ENCODE peak calls at places on chromosome 1, in five cellular contexts. J, T, U, Y and O are unnamed samples.

GRCh38 chr1:192945417-192946130 is 113.6 kb downstream of the UCHL5 start:
- DNase-seq in J (no peak), T (no peak), U (no peak), Y (no peak), O (no peak)

GRCh38 chr1:173507205-173507846 is 30.2 kb downstream of the PRDX6 start:
- DNase-seq in J (peak), T (peak), U (no peak), Y (no peak), O (peak)

GRCh38 chr1:52237430-52237829 is 95.5 kb downstream of the ZFYVE9 start:
- DNase-seq in J (peak), T (peak), U (no peak), Y (no peak), O (peak)

GRCh38 chr1:160114085-160114484 is 1.5 kb upstream of the ATP1A2 start:
- DNase-seq in J (no peak), T (no peak), U (no peak), Y (no peak), O (no peak)

GRCh38 chr1:234772345-234773147 is 162.6 kb upstream of the IRF2BP2 start:
- DNase-seq in J (peak), T (peak), U (peak), Y (no peak), O (peak)

GRCh38 chr1:15799004-15799867 is 8.2 kb downstream of the UQCRHL start:
- DNase-seq in J (peak), T (peak), U (peak), Y (peak), O (peak)

GRCh38 chr1:212482006-212482351 is 49.3 kb downstream of the NENF start:
- DNase-seq in J (no peak), T (no peak), U (peak), Y (no peak), O (no peak)

GRCh38 chr1:3161130-3161840 is 92.3 kb downstream of the PRDM16 start:
- DNase-seq in J (no peak), T (no peak), U (no peak), Y (no peak), O (no peak)

GRCh38 chr1:201346337-201346939 is 31.0 kb downstream of the TNNT2 start:
- DNase-seq in J (peak), T (peak), U (peak), Y (no peak), O (peak)

DNA sequence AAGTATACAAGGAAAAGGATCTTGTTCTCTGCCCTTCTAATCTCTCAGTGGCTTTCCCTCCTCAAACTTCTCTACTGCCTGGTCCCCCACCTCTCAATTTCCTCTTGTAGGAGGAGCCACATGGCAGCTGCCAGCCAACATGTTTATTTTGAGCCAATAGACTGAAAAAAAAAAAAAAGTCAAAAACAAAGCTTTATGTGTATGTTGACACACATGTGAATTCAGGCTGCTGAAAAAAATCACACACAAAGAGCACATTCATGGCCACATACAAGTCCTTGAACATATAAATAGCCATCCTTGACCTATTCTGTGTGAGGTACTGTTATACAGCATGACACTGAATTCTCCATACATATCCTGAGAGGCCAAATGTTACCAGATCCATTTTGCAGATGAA is 3.7 kb downstream of the PTPN14 start:
- DNase-seq in J (no peak), T (no peak), U (no peak), Y (no peak), O (no peak)
- H3K27ac ChIP-seq in J (no peak), T (peak), U (no peak), Y (no peak), O (no peak)

GRCh38 chr1:45346473-45346872 is 6.2 kb upstream of the MUTYH start:
- DNase-seq in J (no peak), T (no peak), U (no peak), Y (no peak), O (no peak)

GRCh38 chr1:45351508-45351907 is 11.3 kb upstream of the MUTYH start:
- DNase-seq in J (no peak), T (no peak), U (no peak), Y (no peak), O (no peak)

GRCh38 chr1:45348020-45348419 is 7.8 kb upstream of the MUTYH start:
- DNase-seq in J (no peak), T (peak), U (no peak), Y (no peak), O (no peak)

GRCh38 chr1:45348609-45348965 is 8.3 kb upstream of the MUTYH start:
- DNase-seq in J (no peak), T (peak), U (no peak), Y (no peak), O (no peak)

DNA sequence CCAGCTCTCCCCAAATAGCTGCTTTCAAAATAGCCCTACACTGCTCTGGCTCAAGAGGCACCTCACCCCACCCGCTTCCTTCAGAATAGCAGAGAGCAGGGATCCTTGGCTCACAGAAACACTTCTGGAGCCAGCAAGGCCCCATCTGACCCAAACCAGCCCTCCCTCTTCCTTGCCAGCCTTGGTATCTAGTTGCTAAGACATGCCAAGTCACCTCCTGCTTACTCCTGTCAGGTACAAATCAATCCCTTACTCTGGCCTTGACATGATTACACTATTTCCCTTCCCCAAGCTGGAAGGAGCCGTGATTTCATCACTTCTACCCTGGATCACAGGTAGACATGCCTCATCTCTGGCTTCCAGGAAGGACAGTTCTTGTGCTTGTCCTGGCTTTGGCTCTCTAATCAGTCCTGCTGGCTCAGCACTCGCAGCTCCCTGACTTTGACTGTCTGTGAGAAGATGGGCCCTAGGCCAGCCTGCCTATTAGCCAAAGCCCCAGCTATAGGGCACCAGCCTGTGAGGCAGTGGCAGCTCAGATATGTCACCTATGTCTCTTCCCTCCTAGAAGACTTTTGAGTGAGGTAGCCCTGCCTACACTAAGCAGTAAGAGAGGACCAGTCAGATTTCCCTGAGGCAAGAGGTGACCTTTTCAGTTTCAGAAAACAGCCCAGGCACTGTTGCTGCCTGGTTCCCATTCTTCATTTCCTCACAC is 8.9 kb upstream of the MUTYH start:
- DNase-seq in J (no peak), T (no peak), U (no peak), Y (peak), O (no peak)
- H3K27ac ChIP-seq in J (peak), T (no peak), U (peak), Y (peak), O (no peak)

DNA sequence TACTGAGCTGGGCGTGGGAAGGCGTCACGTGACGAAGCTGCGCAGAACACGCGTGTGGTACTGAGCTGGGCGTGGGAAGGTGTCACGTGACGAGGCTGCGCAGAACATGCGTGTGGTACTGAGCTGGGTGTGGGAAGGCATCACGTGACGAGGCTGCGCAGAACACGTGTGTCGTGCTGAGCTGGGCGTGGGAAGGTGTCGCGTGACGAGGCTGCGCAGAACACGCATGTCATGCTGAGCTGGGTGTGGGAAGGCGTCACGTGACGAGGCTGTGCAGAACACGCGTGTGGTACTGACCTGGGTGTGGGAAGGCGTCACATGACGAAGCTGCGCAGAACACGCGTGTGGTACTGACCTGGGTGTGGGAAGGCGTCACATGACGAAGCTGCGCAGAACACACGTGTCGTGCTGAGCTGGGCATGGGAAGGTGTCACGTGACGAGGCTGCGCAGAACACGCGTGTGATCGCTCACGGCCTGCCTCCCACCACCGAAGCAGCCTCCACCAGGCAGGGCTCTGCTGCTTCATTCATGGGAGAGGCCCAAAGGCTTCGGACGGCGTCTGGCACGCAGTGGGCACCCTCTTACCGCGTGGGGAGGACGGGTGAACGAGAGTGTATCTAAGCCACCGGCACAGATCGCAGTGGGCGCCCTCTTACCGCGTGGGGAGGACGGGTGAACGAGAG is 24.0 kb downstream of the CFAP74 start:
- DNase-seq in J (no peak), T (no peak), U (no peak), Y (no peak), O (no peak)
- H3K27ac ChIP-seq in J (no peak), T (no peak), U (no peak), Y (no peak), O (no peak)

GRCh38 chr1:70358921-70359564 is 4.5 kb upstream of the ANKRD13C start:
- DNase-seq in J (peak), T (no peak), U (no peak), Y (no peak), O (peak)

GRCh38 chr1:70364439-70364838 is 9.9 kb upstream of the ANKRD13C start:
- DNase-seq in J (no peak), T (no peak), U (no peak), Y (no peak), O (no peak)

GRCh38 chr1:70360321-70360720 is 5.8 kb upstream of the ANKRD13C start:
- DNase-seq in J (no peak), T (no peak), U (no peak), Y (no peak), O (no peak)

GRCh38 chr1:70361727-70362413 is 7.3 kb upstream of the ANKRD13C start:
- DNase-seq in J (peak), T (peak), U (no peak), Y (no peak), O (peak)
- H3K27ac ChIP-seq in J (peak), T (no peak), U (no peak), Y (no peak), O (no peak)

GRCh38 chr1:221827307-221827642 is 85.4 kb upstream of the DUSP10 start:
- DNase-seq in J (no peak), T (no peak), U (no peak), Y (no peak), O (no peak)
- H3K27ac ChIP-seq in J (no peak), T (no peak), U (no peak), Y (no peak), O (no peak)

GRCh38 chr1:155000725-155001437 is 1.7 kb upstream of the ZBTB7B start:
- DNase-seq in J (peak), T (peak), U (peak), Y (peak), O (peak)

GRCh38 chr1:155001688-155002474 is 721 bp upstream of the ZBTB7B start:
- DNase-seq in J (peak), T (peak), U (peak), Y (peak), O (peak)

GRCh38 chr1:155002479-155003226 is at the start of gene ZBTB7B:
- DNase-seq in J (peak), T (peak), U (peak), Y (peak), O (peak)

GRCh38 chr1:155000475-155000724 is 2.2 kb upstream of the ZBTB7B start:
- DNase-seq in J (no peak), T (no peak), U (no peak), Y (no peak), O (no peak)

GRCh38 chr1:155001438-155001687 is 1.2 kb upstream of the ZBTB7B start:
- DNase-seq in J (no peak), T (no peak), U (no peak), Y (no peak), O (no peak)
- H3K27ac ChIP-seq in J (peak), T (peak), U (peak), Y (peak), O (peak)